ENCODE peak calls at places on chromosome 22, in eight cellular contexts. One of them, this sample, is unnamed.

GRCh38 chr22:25413620-25414019 is 150.9 kb upstream of the GRK3 start:
- DNase-seq in hepatocyte: no peak
- DNase-seq in heart right ventricle: no peak
- DNase-seq in IMR-90: no peak
- DNase-seq in brain microvascular endothelial cell: no peak
- DNase-seq in upper lobe of right lung: no peak
- DNase-seq in foreskin fibroblast: no peak
- DNase-seq in colonic mucosa: no peak
- DNase-seq in this sample: no peak

GRCh38 chr22:30262917-30263741 is 3.5 kb downstream of the OSM start:
- DNase-seq in hepatocyte: peak
- DNase-seq in foreskin fibroblast: no peak
- DNase-seq in colonic mucosa: peak
- DNase-seq in heart right ventricle: peak
- DNase-seq in brain microvascular endothelial cell: no peak
- DNase-seq in IMR-90: peak
- DNase-seq in upper lobe of right lung: peak
- DNase-seq in this sample: peak

GRCh38 chr22:24417901-24418641 is 9.3 kb upstream of the ADORA2A start:
- DNase-seq in heart right ventricle: no peak
- DNase-seq in foreskin fibroblast: peak
- DNase-seq in colonic mucosa: no peak
- DNase-seq in brain microvascular endothelial cell: no peak
- DNase-seq in IMR-90: peak
- DNase-seq in hepatocyte: no peak
- DNase-seq in upper lobe of right lung: no peak
- DNase-seq in this sample: no peak

GRCh38 chr22:46436595-46437163 is 100.7 kb downstream of the CELSR1 start:
- DNase-seq in IMR-90: peak
- DNase-seq in heart right ventricle: no peak
- DNase-seq in colonic mucosa: no peak
- DNase-seq in foreskin fibroblast: peak
- DNase-seq in brain microvascular endothelial cell: peak
- DNase-seq in upper lobe of right lung: no peak
- DNase-seq in hepatocyte: no peak
- DNase-seq in this sample: peak

GRCh38 chr22:23395476-23396361 is 184.4 kb downstream of the IGLL1 start:
- DNase-seq in colonic mucosa: no peak
- DNase-seq in IMR-90: no peak
- DNase-seq in foreskin fibroblast: no peak
- DNase-seq in upper lobe of right lung: peak
- DNase-seq in hepatocyte: no peak
- DNase-seq in heart right ventricle: no peak
- DNase-seq in brain microvascular endothelial cell: no peak
- DNase-seq in this sample: no peak

GRCh38 chr22:25650834-25651233 is 86.4 kb downstream of the GRK3 start:
- DNase-seq in IMR-90: no peak
- DNase-seq in brain microvascular endothelial cell: no peak
- DNase-seq in foreskin fibroblast: no peak
- DNase-seq in upper lobe of right lung: no peak
- DNase-seq in colonic mucosa: no peak
- DNase-seq in heart right ventricle: no peak
- DNase-seq in hepatocyte: no peak
- DNase-seq in this sample: no peak

GRCh38 chr22:40107756-40108437 is 69.8 kb upstream of the TNRC6B start:
- DNase-seq in brain microvascular endothelial cell: no peak
- DNase-seq in upper lobe of right lung: no peak
- DNase-seq in foreskin fibroblast: peak
- DNase-seq in colonic mucosa: no peak
- DNase-seq in heart right ventricle: no peak
- DNase-seq in IMR-90: peak
- DNase-seq in hepatocyte: peak
- DNase-seq in this sample: peak

GRCh38 chr22:50190182-50190951 is 4.7 kb downstream of the TRABD start:
- DNase-seq in IMR-90: no peak
- DNase-seq in upper lobe of right lung: peak
- DNase-seq in brain microvascular endothelial cell: no peak
- DNase-seq in heart right ventricle: peak
- DNase-seq in foreskin fibroblast: peak
- DNase-seq in colonic mucosa: peak
- DNase-seq in hepatocyte: peak
- DNase-seq in this sample: peak

GRCh38 chr22:49904040-49904369 is 14.2 kb downstream of the ALG12 start:
- DNase-seq in IMR-90: no peak
- DNase-seq in colonic mucosa: no peak
- DNase-seq in hepatocyte: no peak
- DNase-seq in upper lobe of right lung: peak
- DNase-seq in brain microvascular endothelial cell: no peak
- DNase-seq in foreskin fibroblast: no peak
- DNase-seq in heart right ventricle: no peak
- DNase-seq in this sample: no peak

GRCh38 chr22:38874529-38875222 is 2.7 kb upstream of the CBX6 start:
- DNase-seq in heart right ventricle: no peak
- DNase-seq in IMR-90: no peak
- DNase-seq in foreskin fibroblast: no peak
- DNase-seq in upper lobe of right lung: no peak
- DNase-seq in hepatocyte: no peak
- DNase-seq in brain microvascular endothelial cell: no peak
- DNase-seq in colonic mucosa: no peak
- DNase-seq in this sample: no peak

GRCh38 chr22:24471570-24471969 is 23.6 kb upstream of the UPB1 start:
- DNase-seq in brain microvascular endothelial cell: peak
- DNase-seq in heart right ventricle: peak
- DNase-seq in hepatocyte: no peak
- DNase-seq in IMR-90: peak
- DNase-seq in upper lobe of right lung: no peak
- DNase-seq in foreskin fibroblast: no peak
- DNase-seq in colonic mucosa: no peak
- DNase-seq in this sample: peak

GRCh38 chr22:45531944-45532631 is 29.4 kb downstream of the FBLN1 start:
- DNase-seq in brain microvascular endothelial cell: no peak
- DNase-seq in hepatocyte: no peak
- DNase-seq in heart right ventricle: no peak
- DNase-seq in foreskin fibroblast: no peak
- DNase-seq in upper lobe of right lung: no peak
- DNase-seq in IMR-90: no peak
- DNase-seq in colonic mucosa: no peak
- DNase-seq in this sample: no peak

GRCh38 chr22:39960791-39961746 is 872 bp downstream of the TMA7B start:
- DNase-seq in IMR-90: peak
- DNase-seq in foreskin fibroblast: peak
- DNase-seq in heart right ventricle: no peak
- DNase-seq in upper lobe of right lung: no peak
- DNase-seq in brain microvascular endothelial cell: peak
- DNase-seq in colonic mucosa: no peak
- DNase-seq in hepatocyte: peak
- DNase-seq in this sample: peak

GRCh38 chr22:29394931-29395581 is 6.7 kb upstream of the AP1B1 start:
- DNase-seq in brain microvascular endothelial cell: peak
- DNase-seq in hepatocyte: peak
- DNase-seq in upper lobe of right lung: peak
- DNase-seq in foreskin fibroblast: peak
- DNase-seq in colonic mucosa: peak
- DNase-seq in IMR-90: peak
- DNase-seq in heart right ventricle: peak
- DNase-seq in this sample: peak

GRCh38 chr22:39543095-39543494 is 10.5 kb upstream of the RPS19BP1 start:
- DNase-seq in hepatocyte: peak
- DNase-seq in brain microvascular endothelial cell: no peak
- DNase-seq in colonic mucosa: no peak
- DNase-seq in IMR-90: peak
- DNase-seq in upper lobe of right lung: no peak
- DNase-seq in foreskin fibroblast: no peak
- DNase-seq in heart right ventricle: no peak
- DNase-seq in this sample: no peak

GRCh38 chr22:39665661-39666431 is 95.3 kb downstream of the CACNA1I start:
- DNase-seq in IMR-90: no peak
- DNase-seq in hepatocyte: no peak
- DNase-seq in brain microvascular endothelial cell: no peak
- DNase-seq in foreskin fibroblast: no peak
- DNase-seq in upper lobe of right lung: no peak
- DNase-seq in heart right ventricle: no peak
- DNase-seq in colonic mucosa: no peak
- DNase-seq in this sample: no peak

GRCh38 chr22:49371325-49372110 is 456.2 kb downstream of the BRD1 start:
- DNase-seq in colonic mucosa: peak
- DNase-seq in IMR-90: no peak
- DNase-seq in upper lobe of right lung: peak
- DNase-seq in brain microvascular endothelial cell: no peak
- DNase-seq in hepatocyte: no peak
- DNase-seq in heart right ventricle: no peak
- DNase-seq in foreskin fibroblast: no peak
- DNase-seq in this sample: no peak

GRCh38 chr22:50140615-50141014 is 29.9 kb upstream of the PANX2 start:
- DNase-seq in upper lobe of right lung: no peak
- DNase-seq in heart right ventricle: no peak
- DNase-seq in brain microvascular endothelial cell: no peak
- DNase-seq in colonic mucosa: no peak
- DNase-seq in IMR-90: no peak
- DNase-seq in foreskin fibroblast: no peak
- DNase-seq in hepatocyte: no peak
- DNase-seq in this sample: no peak

DNA sequence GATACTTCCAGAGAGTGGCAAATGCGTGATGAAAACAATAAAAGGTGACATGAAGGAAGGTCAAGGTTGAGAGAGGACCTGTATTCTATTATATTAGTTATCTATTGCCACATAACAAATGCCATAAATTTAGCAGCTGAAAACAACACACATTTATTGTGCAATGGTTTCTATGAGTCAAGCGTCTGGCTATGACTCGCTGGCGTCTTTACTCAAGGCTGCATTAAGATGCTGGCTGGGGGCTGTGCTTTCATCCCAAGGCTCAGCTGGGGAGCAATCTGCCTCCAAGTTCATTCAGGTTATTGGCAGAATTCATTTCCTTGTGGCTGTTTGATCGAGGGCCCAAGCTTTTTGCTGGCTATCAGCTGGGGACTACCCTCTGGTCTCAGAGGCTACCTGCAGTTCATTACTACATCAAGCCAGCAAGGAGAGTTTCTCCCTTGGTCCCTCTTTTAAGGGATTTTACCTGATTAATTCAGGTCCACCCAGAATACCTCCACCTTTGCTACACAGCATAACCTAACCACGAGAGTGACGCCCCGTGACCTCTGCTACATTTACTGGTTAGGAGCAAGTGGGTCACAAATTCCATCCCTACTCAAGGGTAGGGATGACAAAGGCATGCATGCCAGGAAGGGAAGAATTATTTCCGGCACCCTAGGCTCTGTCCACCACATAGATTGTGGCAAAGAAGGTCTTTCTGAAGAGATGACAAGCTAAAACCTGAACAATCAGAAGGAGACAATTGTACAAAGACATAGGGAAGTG is 549.1 kb downstream of the MN1 start:
- DNase-seq in foreskin fibroblast: peak
- DNase-seq in hepatocyte: peak
- DNase-seq in colonic mucosa: no peak
- DNase-seq in upper lobe of right lung: no peak
- DNase-seq in brain microvascular endothelial cell: peak
- DNase-seq in heart right ventricle: no peak
- DNase-seq in IMR-90: peak
- DNase-seq in this sample: peak
- TF ChIP-seq CTCF in foreskin fibroblast: no peak
- TF ChIP-seq CTCF in hepatocyte: no peak
- TF ChIP-seq CTCF in colonic mucosa: no peak
- TF ChIP-seq CTCF in upper lobe of right lung: no peak
- TF ChIP-seq CTCF in brain microvascular endothelial cell: no peak
- TF ChIP-seq CTCF in heart right ventricle: no peak
- TF ChIP-seq CTCF in IMR-90: no peak
- TF ChIP-seq CTCF in this sample: no peak

DNA sequence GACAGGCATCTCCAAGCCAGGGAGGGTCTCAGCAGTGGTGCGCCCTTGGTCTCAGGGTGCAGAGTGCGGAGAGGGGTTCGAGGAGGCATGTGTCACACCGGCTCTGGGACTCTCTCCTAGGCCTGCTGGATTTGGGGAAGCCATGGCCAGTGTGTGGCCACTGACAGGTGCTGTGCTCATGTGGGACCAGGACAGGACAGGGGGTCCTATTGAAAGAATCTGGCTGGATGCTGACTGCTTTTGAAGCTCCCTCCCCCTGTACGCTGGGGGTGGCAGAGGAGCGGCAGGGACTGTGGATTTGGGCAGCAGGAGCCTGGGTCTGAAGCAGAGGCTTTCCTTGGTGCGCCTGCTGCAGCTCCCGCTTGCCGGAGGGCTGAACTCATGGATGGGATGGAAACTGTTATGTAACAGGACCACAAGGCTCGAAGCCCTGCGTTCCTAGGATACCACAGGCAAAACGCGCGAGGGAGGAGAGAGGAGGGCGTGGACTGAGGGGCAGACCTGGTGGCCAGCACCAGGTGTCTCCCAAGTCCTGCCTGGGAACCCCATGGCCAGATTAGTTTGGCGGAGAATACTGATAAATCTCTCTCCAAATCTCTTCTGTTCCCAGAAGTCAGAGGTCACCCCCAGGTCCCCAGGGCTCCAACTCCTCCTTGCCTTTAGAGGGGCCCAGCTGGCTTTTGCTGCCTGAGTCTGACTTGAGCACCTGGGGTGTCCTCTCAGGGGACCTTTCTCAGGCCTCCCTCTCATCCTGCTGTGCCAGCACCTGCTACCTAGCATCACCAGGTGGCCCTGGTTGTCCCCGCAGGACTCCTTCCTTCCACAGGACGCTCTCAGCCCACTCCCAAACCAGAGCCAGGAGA is 13.8 kb upstream of the TEF start:
- DNase-seq in hepatocyte: peak
- DNase-seq in heart right ventricle: no peak
- DNase-seq in colonic mucosa: peak
- DNase-seq in upper lobe of right lung: peak
- DNase-seq in IMR-90: peak
- DNase-seq in foreskin fibroblast: no peak
- DNase-seq in brain microvascular endothelial cell: no peak
- DNase-seq in this sample: peak
- H3K4me3 ChIP-seq in hepatocyte: no peak
- H3K4me3 ChIP-seq in heart right ventricle: peak
- H3K4me3 ChIP-seq in colonic mucosa: peak
- H3K4me3 ChIP-seq in upper lobe of right lung: peak
- H3K4me3 ChIP-seq in IMR-90: peak
- H3K4me3 ChIP-seq in foreskin fibroblast: peak
- H3K4me3 ChIP-seq in brain microvascular endothelial cell: no peak
- H3K4me3 ChIP-seq in this sample: no peak

GRCh38 chr22:43848366-43849171 is 13.7 kb downstream of the SULT4A1 start:
- DNase-seq in heart right ventricle: no peak
- DNase-seq in colonic mucosa: no peak
- DNase-seq in IMR-90: peak
- DNase-seq in brain microvascular endothelial cell: no peak
- DNase-seq in foreskin fibroblast: peak
- DNase-seq in hepatocyte: peak
- DNase-seq in upper lobe of right lung: peak
- DNase-seq in this sample: peak
- TF ChIP-seq CTCF in heart right ventricle: peak
- TF ChIP-seq CTCF in colonic mucosa: no peak
- TF ChIP-seq CTCF in IMR-90: peak
- TF ChIP-seq CTCF in brain microvascular endothelial cell: peak
- TF ChIP-seq CTCF in foreskin fibroblast: peak
- TF ChIP-seq CTCF in hepatocyte: peak
- TF ChIP-seq CTCF in upper lobe of right lung: peak
- TF ChIP-seq CTCF in this sample: peak

DNA sequence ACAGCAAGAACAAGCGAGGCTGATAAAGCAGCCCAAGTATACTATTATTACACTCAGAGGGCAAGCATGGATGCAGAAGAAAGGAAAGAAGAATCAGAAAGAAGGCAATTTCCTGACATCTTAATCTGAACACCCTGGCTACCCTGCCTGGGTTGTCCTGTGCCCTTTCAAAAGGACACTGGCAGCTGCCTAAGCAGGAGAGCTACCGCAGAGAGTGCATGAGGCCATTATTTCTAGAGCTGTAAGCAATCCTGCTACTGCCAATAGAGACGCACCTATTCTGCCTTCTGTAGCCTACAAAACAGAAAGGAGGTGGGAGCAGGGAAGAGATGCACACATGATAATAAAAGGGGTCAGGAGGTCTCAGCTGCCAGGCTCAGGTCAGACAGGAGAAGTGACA is 254.0 kb downstream of the LARGE1 start:
- DNase-seq in colonic mucosa: no peak
- DNase-seq in brain microvascular endothelial cell: no peak
- DNase-seq in heart right ventricle: no peak
- DNase-seq in upper lobe of right lung: no peak
- DNase-seq in IMR-90: no peak
- DNase-seq in foreskin fibroblast: no peak
- DNase-seq in hepatocyte: no peak
- DNase-seq in this sample: no peak
- H3K4me3 ChIP-seq in colonic mucosa: no peak
- H3K4me3 ChIP-seq in brain microvascular endothelial cell: no peak
- H3K4me3 ChIP-seq in heart right ventricle: no peak
- H3K4me3 ChIP-seq in upper lobe of right lung: no peak
- H3K4me3 ChIP-seq in IMR-90: no peak
- H3K4me3 ChIP-seq in foreskin fibroblast: no peak
- H3K4me3 ChIP-seq in hepatocyte: no peak
- H3K4me3 ChIP-seq in this sample: no peak

This sample was measured in astrocyte of the spinal cord.